ENCODE peak calls at places on chromosomes 3 and 15, in nine cellular contexts. One of them, this sample, is unnamed.

GRCh38 chr3:194275231-194275671 is 75.9 kb downstream of the CPN2 start:
- DNase-seq in tibial nerve: no peak
- DNase-seq in CD4-positive, CD25-positive, alpha-beta regulatory T cell: no peak
- DNase-seq in small intestine: no peak
- DNase-seq in brain microvascular endothelial cell: no peak
- DNase-seq in IMR-90: no peak
- DNase-seq in adrenal gland: peak; percentile 77
- DNase-seq in neuronal stem cell: no peak
- DNase-seq in esophagus muscularis mucosa: no peak
- DNase-seq in this sample: no peak

GRCh38 chr3:107884719-107885460 is 205.9 kb downstream of the CD47 start:
- DNase-seq in tibial nerve: no peak
- DNase-seq in CD4-positive, CD25-positive, alpha-beta regulatory T cell: no peak
- DNase-seq in small intestine: no peak
- DNase-seq in brain microvascular endothelial cell: no peak
- DNase-seq in IMR-90: peak; percentile 61
- DNase-seq in adrenal gland: no peak
- DNase-seq in neuronal stem cell: no peak
- DNase-seq in esophagus muscularis mucosa: no peak
- DNase-seq in this sample: no peak

GRCh38 chr15:100653608-100654007 is 51.2 kb downstream of the ASB7 start:
- DNase-seq in tibial nerve: no peak
- DNase-seq in CD4-positive, CD25-positive, alpha-beta regulatory T cell: no peak
- DNase-seq in small intestine: no peak
- DNase-seq in brain microvascular endothelial cell: no peak
- DNase-seq in IMR-90: no peak
- DNase-seq in adrenal gland: no peak
- DNase-seq in neuronal stem cell: no peak
- DNase-seq in esophagus muscularis mucosa: no peak
- DNase-seq in this sample: no peak

GRCh38 chr3:122074621-122075265 is 19.6 kb downstream of the CD86 start:
- DNase-seq in tibial nerve: no peak
- DNase-seq in CD4-positive, CD25-positive, alpha-beta regulatory T cell: no peak
- DNase-seq in small intestine: no peak
- DNase-seq in brain microvascular endothelial cell: no peak
- DNase-seq in IMR-90: no peak
- DNase-seq in adrenal gland: peak; percentile 41
- DNase-seq in neuronal stem cell: no peak
- DNase-seq in esophagus muscularis mucosa: no peak
- DNase-seq in this sample: no peak

GRCh38 chr3:178392553-178392952 is 143.7 kb upstream of the KCNMB2 start:
- DNase-seq in tibial nerve: no peak
- DNase-seq in CD4-positive, CD25-positive, alpha-beta regulatory T cell: no peak
- DNase-seq in small intestine: no peak
- DNase-seq in brain microvascular endothelial cell: peak; percentile 41
- DNase-seq in IMR-90: peak; percentile 52
- DNase-seq in adrenal gland: no peak
- DNase-seq in neuronal stem cell: no peak
- DNase-seq in esophagus muscularis mucosa: no peak
- DNase-seq in this sample: no peak

GRCh38 chr3:62833538-62833937 is 41.7 kb downstream of the CADPS start:
- DNase-seq in tibial nerve: no peak
- DNase-seq in CD4-positive, CD25-positive, alpha-beta regulatory T cell: no peak
- DNase-seq in small intestine: peak; percentile 9
- DNase-seq in brain microvascular endothelial cell: no peak
- DNase-seq in IMR-90: no peak
- DNase-seq in adrenal gland: no peak
- DNase-seq in neuronal stem cell: no peak
- DNase-seq in esophagus muscularis mucosa: no peak
- DNase-seq in this sample: no peak

GRCh38 chr15:90143176-90143655 is 40.9 kb upstream of the IDH2 start:
- DNase-seq in tibial nerve: no peak
- DNase-seq in CD4-positive, CD25-positive, alpha-beta regulatory T cell: peak; percentile 60
- DNase-seq in small intestine: peak; percentile 81
- DNase-seq in brain microvascular endothelial cell: peak; percentile 27
- DNase-seq in IMR-90: peak; percentile 33
- DNase-seq in adrenal gland: peak; percentile 73
- DNase-seq in neuronal stem cell: peak; percentile 72
- DNase-seq in esophagus muscularis mucosa: no peak
- DNase-seq in this sample: peak; percentile 67

GRCh38 chr15:94924971-94925593 is 693.7 kb downstream of the MCTP2 start:
- DNase-seq in tibial nerve: peak; percentile 15
- DNase-seq in CD4-positive, CD25-positive, alpha-beta regulatory T cell: no peak
- DNase-seq in small intestine: no peak
- DNase-seq in brain microvascular endothelial cell: no peak
- DNase-seq in IMR-90: no peak
- DNase-seq in adrenal gland: no peak
- DNase-seq in neuronal stem cell: no peak
- DNase-seq in esophagus muscularis mucosa: no peak
- DNase-seq in this sample: no peak

GRCh38 chr15:62899090-62899493 is 143.5 kb upstream of the TPM1 start:
- DNase-seq in tibial nerve: no peak
- DNase-seq in CD4-positive, CD25-positive, alpha-beta regulatory T cell: no peak
- DNase-seq in small intestine: peak; percentile 88
- DNase-seq in brain microvascular endothelial cell: no peak
- DNase-seq in IMR-90: no peak
- DNase-seq in adrenal gland: no peak
- DNase-seq in neuronal stem cell: no peak
- DNase-seq in esophagus muscularis mucosa: no peak
- DNase-seq in this sample: no peak

GRCh38 chr15:62901916-62902554 is 140.5 kb upstream of the TPM1 start:
- DNase-seq in tibial nerve: no peak
- DNase-seq in CD4-positive, CD25-positive, alpha-beta regulatory T cell: no peak
- DNase-seq in small intestine: no peak
- DNase-seq in brain microvascular endothelial cell: no peak
- DNase-seq in IMR-90: no peak
- DNase-seq in adrenal gland: no peak
- DNase-seq in neuronal stem cell: no peak
- DNase-seq in esophagus muscularis mucosa: no peak
- DNase-seq in this sample: no peak

GRCh38 chr15:62902821-62903220 is 139.7 kb upstream of the TPM1 start:
- DNase-seq in tibial nerve: no peak
- DNase-seq in CD4-positive, CD25-positive, alpha-beta regulatory T cell: no peak
- DNase-seq in small intestine: no peak
- DNase-seq in brain microvascular endothelial cell: no peak
- DNase-seq in IMR-90: no peak
- DNase-seq in adrenal gland: no peak
- DNase-seq in neuronal stem cell: no peak
- DNase-seq in esophagus muscularis mucosa: no peak
- DNase-seq in this sample: no peak

GRCh38 chr15:62900071-62900812 is 142.3 kb upstream of the TPM1 start:
- DNase-seq in tibial nerve: no peak
- DNase-seq in CD4-positive, CD25-positive, alpha-beta regulatory T cell: no peak
- DNase-seq in small intestine: peak; percentile 23
- DNase-seq in brain microvascular endothelial cell: no peak
- DNase-seq in IMR-90: no peak
- DNase-seq in adrenal gland: no peak
- DNase-seq in neuronal stem cell: no peak
- DNase-seq in esophagus muscularis mucosa: no peak
- DNase-seq in this sample: no peak

DNA sequence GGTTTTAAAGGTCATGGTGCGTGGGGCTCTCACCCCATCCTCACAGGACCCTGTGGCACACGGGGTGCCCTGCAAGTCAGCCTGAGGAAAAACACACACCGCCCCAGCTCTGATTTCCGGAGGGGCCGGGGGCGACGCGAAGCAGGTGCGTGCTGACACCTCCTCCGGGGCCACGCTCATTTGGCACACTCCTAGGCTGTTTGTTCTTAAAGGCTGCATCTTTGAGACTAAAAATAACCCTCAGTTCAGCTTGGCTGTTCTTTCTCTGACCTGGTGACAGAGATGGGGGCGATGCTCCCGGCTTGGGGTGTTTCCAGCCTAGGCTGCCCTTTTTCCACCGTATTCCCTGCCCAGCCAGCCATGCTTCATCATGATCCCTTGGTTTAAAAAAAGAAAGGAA is 141.5 kb upstream of the TPM1 start:
- DNase-seq in tibial nerve: no peak
- DNase-seq in CD4-positive, CD25-positive, alpha-beta regulatory T cell: no peak
- DNase-seq in small intestine: no peak
- DNase-seq in brain microvascular endothelial cell: no peak
- DNase-seq in IMR-90: no peak
- DNase-seq in adrenal gland: no peak
- DNase-seq in neuronal stem cell: no peak
- DNase-seq in esophagus muscularis mucosa: no peak
- DNase-seq in this sample: no peak
- H3K4me3 ChIP-seq in tibial nerve: no peak overlapping the region
- H3K4me3 ChIP-seq in CD4-positive, CD25-positive, alpha-beta regulatory T cell: no peak overlapping the region
- H3K4me3 ChIP-seq in small intestine: no peak overlapping the region
- H3K4me3 ChIP-seq in brain microvascular endothelial cell: no peak overlapping the region
- H3K4me3 ChIP-seq in IMR-90: no peak overlapping the region
- H3K4me3 ChIP-seq in adrenal gland: no peak overlapping the region
- H3K4me3 ChIP-seq in neuronal stem cell: no peak overlapping the region
- H3K4me3 ChIP-seq in esophagus muscularis mucosa: no peak overlapping the region
- H3K4me3 ChIP-seq in this sample: no peak overlapping the region

GRCh38 chr3:37973250-37974054 is 17.1 kb upstream of the VILL start:
- DNase-seq in tibial nerve: no peak
- DNase-seq in CD4-positive, CD25-positive, alpha-beta regulatory T cell: no peak
- DNase-seq in small intestine: no peak
- DNase-seq in brain microvascular endothelial cell: no peak
- DNase-seq in IMR-90: peak; percentile 13
- DNase-seq in adrenal gland: no peak
- DNase-seq in neuronal stem cell: no peak
- DNase-seq in esophagus muscularis mucosa: no peak
- DNase-seq in this sample: no peak
- H3K36me3 ChIP-seq in tibial nerve: no peaks in the 10 kb centered on the region
- H3K36me3 ChIP-seq in CD4-positive, CD25-positive, alpha-beta regulatory T cell: no peaks in the 10 kb centered on the region
- H3K36me3 ChIP-seq in small intestine: no peaks in the 10 kb centered on the region
- H3K36me3 ChIP-seq in brain microvascular endothelial cell: peaks cover 8% of the 10 kb centered on the region
- H3K36me3 ChIP-seq in IMR-90: peaks cover 35% of the 10 kb centered on the region
- H3K36me3 ChIP-seq in adrenal gland: no peaks in the 10 kb centered on the region
- H3K36me3 ChIP-seq in neuronal stem cell: peaks cover 19% of the 10 kb centered on the region
- H3K36me3 ChIP-seq in esophagus muscularis mucosa: peaks cover 86% of the 10 kb centered on the region
- H3K36me3 ChIP-seq in this sample: no peaks in the 10 kb centered on the region

DNA sequence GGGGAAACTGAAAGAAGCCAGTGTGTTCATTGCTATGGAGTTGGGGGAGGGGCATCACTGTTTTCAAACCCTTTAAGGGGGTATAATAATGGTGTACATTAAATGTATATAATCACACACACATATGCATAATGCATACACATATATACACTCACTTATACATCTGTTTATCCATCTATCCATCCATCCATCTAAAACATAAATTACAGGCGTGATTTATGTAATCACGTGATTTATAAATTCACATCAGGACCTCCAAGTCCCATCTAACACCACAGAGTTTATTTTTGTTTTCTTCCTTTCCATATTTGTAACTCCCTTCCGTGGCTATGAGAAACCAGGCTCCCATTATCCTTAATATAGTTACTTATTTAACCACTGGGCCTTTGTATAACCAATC is 39.8 kb downstream of the GRAMD1C start:
- DNase-seq in tibial nerve: no peak
- DNase-seq in CD4-positive, CD25-positive, alpha-beta regulatory T cell: no peak
- DNase-seq in small intestine: no peak
- DNase-seq in brain microvascular endothelial cell: no peak
- DNase-seq in IMR-90: no peak
- DNase-seq in adrenal gland: no peak
- DNase-seq in neuronal stem cell: no peak
- DNase-seq in esophagus muscularis mucosa: no peak
- DNase-seq in this sample: no peak
- H3K4me3 ChIP-seq in tibial nerve: no peak overlapping the region
- H3K4me3 ChIP-seq in CD4-positive, CD25-positive, alpha-beta regulatory T cell: no peak overlapping the region
- H3K4me3 ChIP-seq in small intestine: no peak overlapping the region
- H3K4me3 ChIP-seq in brain microvascular endothelial cell: no peak overlapping the region
- H3K4me3 ChIP-seq in IMR-90: no peak overlapping the region
- H3K4me3 ChIP-seq in adrenal gland: no peak overlapping the region
- H3K4me3 ChIP-seq in neuronal stem cell: no peak overlapping the region
- H3K4me3 ChIP-seq in esophagus muscularis mucosa: no peak overlapping the region
- H3K4me3 ChIP-seq in this sample: no peak overlapping the region

DNA sequence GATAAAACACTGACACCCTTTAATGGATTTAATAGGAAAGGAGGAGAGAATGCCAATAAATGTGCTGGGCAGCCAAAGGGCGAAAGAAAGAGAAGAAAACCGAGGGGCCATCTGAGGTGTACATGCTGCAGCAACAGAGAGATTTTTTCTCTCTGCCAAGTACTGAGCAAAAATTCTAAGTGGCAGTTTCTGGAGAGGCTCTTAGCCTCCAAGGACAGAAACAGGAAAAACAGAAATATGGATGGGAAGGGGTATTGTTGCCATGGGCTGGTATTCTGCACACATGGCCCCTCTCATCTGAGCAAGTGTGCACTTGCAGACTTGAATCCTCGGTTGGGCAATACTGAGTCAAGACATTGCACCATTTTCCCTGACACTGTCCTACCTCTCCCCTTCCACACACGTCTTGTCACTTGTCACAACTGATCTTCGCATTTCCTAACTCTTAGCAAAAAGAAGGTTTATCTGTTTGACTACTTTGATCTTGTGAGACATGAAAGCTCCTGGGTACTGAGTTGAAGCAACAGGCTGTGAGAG is 73.9 kb downstream of the PRICKLE2 start:
- DNase-seq in tibial nerve: no peak
- DNase-seq in CD4-positive, CD25-positive, alpha-beta regulatory T cell: no peak
- DNase-seq in small intestine: no peak
- DNase-seq in brain microvascular endothelial cell: no peak
- DNase-seq in IMR-90: no peak
- DNase-seq in adrenal gland: no peak
- DNase-seq in neuronal stem cell: no peak
- DNase-seq in esophagus muscularis mucosa: no peak
- DNase-seq in this sample: no peak
- H3K36me3 ChIP-seq in tibial nerve: peaks cover 3% of the 10 kb centered on the region
- H3K36me3 ChIP-seq in CD4-positive, CD25-positive, alpha-beta regulatory T cell: no peaks in the 10 kb centered on the region
- H3K36me3 ChIP-seq in small intestine: no peaks in the 10 kb centered on the region
- H3K36me3 ChIP-seq in brain microvascular endothelial cell: peaks cover 28% of the 10 kb centered on the region
- H3K36me3 ChIP-seq in IMR-90: peaks cover 33% of the 10 kb centered on the region
- H3K36me3 ChIP-seq in adrenal gland: no peaks in the 10 kb centered on the region
- H3K36me3 ChIP-seq in neuronal stem cell: peaks cover 4% of the 10 kb centered on the region
- H3K36me3 ChIP-seq in esophagus muscularis mucosa: peaks cover 63% of the 10 kb centered on the region
- H3K36me3 ChIP-seq in this sample: no peaks in the 10 kb centered on the region

DNA sequence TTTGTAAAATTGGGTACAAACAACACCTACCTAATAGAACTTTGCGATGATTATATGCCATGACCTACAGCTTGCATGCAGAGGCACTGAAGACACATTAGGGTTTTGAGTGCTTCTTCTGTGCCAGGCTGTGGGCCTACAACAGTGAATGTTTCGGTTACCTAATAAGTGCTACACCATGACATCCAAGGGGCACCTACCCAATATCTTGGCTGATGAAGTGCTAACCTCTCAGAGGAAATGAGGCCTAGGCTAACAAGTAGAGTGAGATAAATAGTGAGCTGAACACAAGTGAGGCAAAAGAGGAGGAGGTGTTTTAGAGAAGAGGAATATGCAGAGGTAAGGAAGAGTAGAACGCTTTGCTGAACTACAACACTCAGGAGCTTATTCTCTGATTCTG is 12.2 kb upstream of the RASGRP1 start:
- DNase-seq in tibial nerve: no peak
- DNase-seq in CD4-positive, CD25-positive, alpha-beta regulatory T cell: no peak
- DNase-seq in small intestine: no peak
- DNase-seq in brain microvascular endothelial cell: no peak
- DNase-seq in IMR-90: no peak
- DNase-seq in adrenal gland: no peak
- DNase-seq in neuronal stem cell: no peak
- DNase-seq in esophagus muscularis mucosa: no peak
- DNase-seq in this sample: no peak
- H3K4me3 ChIP-seq in tibial nerve: no peak overlapping the region
- H3K4me3 ChIP-seq in CD4-positive, CD25-positive, alpha-beta regulatory T cell: peak overlapping the region; percentile 60
- H3K4me3 ChIP-seq in small intestine: no peak overlapping the region
- H3K4me3 ChIP-seq in brain microvascular endothelial cell: no peak overlapping the region
- H3K4me3 ChIP-seq in IMR-90: no peak overlapping the region
- H3K4me3 ChIP-seq in adrenal gland: no peak overlapping the region
- H3K4me3 ChIP-seq in neuronal stem cell: no peak overlapping the region
- H3K4me3 ChIP-seq in esophagus muscularis mucosa: no peak overlapping the region
- H3K4me3 ChIP-seq in this sample: no peak overlapping the region

GRCh38 chr3:69214241-69214640 is 91.8 kb upstream of the LMOD3 start:
- DNase-seq in tibial nerve: no peak
- DNase-seq in CD4-positive, CD25-positive, alpha-beta regulatory T cell: no peak
- DNase-seq in small intestine: no peak
- DNase-seq in brain microvascular endothelial cell: no peak
- DNase-seq in IMR-90: no peak
- DNase-seq in adrenal gland: no peak
- DNase-seq in neuronal stem cell: no peak
- DNase-seq in esophagus muscularis mucosa: no peak
- DNase-seq in this sample: no peak
- H3K36me3 ChIP-seq in tibial nerve: no peaks in the 10 kb centered on the region
- H3K36me3 ChIP-seq in CD4-positive, CD25-positive, alpha-beta regulatory T cell: no peaks in the 10 kb centered on the region
- H3K36me3 ChIP-seq in small intestine: no peaks in the 10 kb centered on the region
- H3K36me3 ChIP-seq in brain microvascular endothelial cell: no peaks in the 10 kb centered on the region
- H3K36me3 ChIP-seq in IMR-90: no peaks in the 10 kb centered on the region
- H3K36me3 ChIP-seq in adrenal gland: no peaks in the 10 kb centered on the region
- H3K36me3 ChIP-seq in neuronal stem cell: no peaks in the 10 kb centered on the region
- H3K36me3 ChIP-seq in esophagus muscularis mucosa: peaks cover under 1% of the 10 kb centered on the region
- H3K36me3 ChIP-seq in this sample: no peaks in the 10 kb centered on the region